ENCODE peak calls at places on chromosome 13, in four cellular contexts. L, A, O and Z are unnamed samples.

GRCh38 chr13:29570058-29570654 is 25.3 kb downstream of the SLC7A1 start:
- DNase-seq in L (no peak), A (no peak), O (no peak), Z (no peak)

GRCh38 chr13:42996584-42996983 is 4.5 kb upstream of the EPSTI1 start:
- DNase-seq in L (no peak), A (no peak), O (peak; percentile 47), Z (peak; percentile 25)

GRCh38 chr13:81334481-81334880 is 993.6 kb upstream of the SPRY2 start:
- DNase-seq in L (no peak), A (no peak), O (no peak), Z (no peak)

GRCh38 chr13:85597790-85598500 is 201.3 kb downstream of the SLITRK6 start:
- DNase-seq in L (no peak), A (no peak), O (no peak), Z (no peak)

GRCh38 chr13:99968521-99969367 is 2.8 kb downstream of the ZIC5 start:
- DNase-seq in L (no peak), A (no peak), O (no peak), Z (no peak)

GRCh38 chr13:52599853-52600603 is 42.2 kb upstream of the HNRNPA1L2 start:
- DNase-seq in L (peak; percentile 41), A (no peak), O (no peak), Z (peak; percentile 77)

GRCh38 chr13:40269086-40269485 is 397.4 kb downstream of the FOXO1 start:
- DNase-seq in L (peak; percentile 48), A (no peak), O (no peak), Z (no peak)

GRCh38 chr13:30341815-30342570 is 34.6 kb upstream of the KATNAL1 start:
- DNase-seq in L (peak; percentile 92), A (no peak), O (no peak), Z (no peak)

GRCh38 chr13:60584976-60585375 is 188.0 kb downstream of the TDRD3 start:
- DNase-seq in L (peak; percentile 24), A (no peak), O (no peak), Z (peak; percentile 42)

GRCh38 chr13:107209811-107210210 is 641.9 kb upstream of the ARGLU1 start:
- DNase-seq in L (no peak), A (no peak), O (no peak), Z (no peak)

GRCh38 chr13:27797228-27797624 is 4.9 kb downstream of the GSX1 start:
- DNase-seq in L (no peak), A (no peak), O (no peak), Z (no peak)

GRCh38 chr13:57569981-57570380 is 61.6 kb upstream of the PCDH17 start:
- DNase-seq in L (no peak), A (no peak), O (no peak), Z (no peak)

GRCh38 chr13:113838711-113839201 is 25.1 kb downstream of the GAS6 start:
- DNase-seq in L (no peak), A (no peak), O (no peak), Z (no peak)

GRCh38 chr13:113835461-113836274 is 28.2 kb downstream of the GAS6 start:
- DNase-seq in L (no peak), A (no peak), O (no peak), Z (peak; percentile 58)

GRCh38 chr13:113837554-113838355 is 26.1 kb downstream of the GAS6 start:
- DNase-seq in L (peak; percentile 98), A (no peak), O (no peak), Z (peak; percentile 87)

GRCh38 chr13:113834496-113835200 is 29.2 kb downstream of the GAS6 start:
- DNase-seq in L (peak; percentile 18), A (no peak), O (no peak), Z (no peak)

DNA sequence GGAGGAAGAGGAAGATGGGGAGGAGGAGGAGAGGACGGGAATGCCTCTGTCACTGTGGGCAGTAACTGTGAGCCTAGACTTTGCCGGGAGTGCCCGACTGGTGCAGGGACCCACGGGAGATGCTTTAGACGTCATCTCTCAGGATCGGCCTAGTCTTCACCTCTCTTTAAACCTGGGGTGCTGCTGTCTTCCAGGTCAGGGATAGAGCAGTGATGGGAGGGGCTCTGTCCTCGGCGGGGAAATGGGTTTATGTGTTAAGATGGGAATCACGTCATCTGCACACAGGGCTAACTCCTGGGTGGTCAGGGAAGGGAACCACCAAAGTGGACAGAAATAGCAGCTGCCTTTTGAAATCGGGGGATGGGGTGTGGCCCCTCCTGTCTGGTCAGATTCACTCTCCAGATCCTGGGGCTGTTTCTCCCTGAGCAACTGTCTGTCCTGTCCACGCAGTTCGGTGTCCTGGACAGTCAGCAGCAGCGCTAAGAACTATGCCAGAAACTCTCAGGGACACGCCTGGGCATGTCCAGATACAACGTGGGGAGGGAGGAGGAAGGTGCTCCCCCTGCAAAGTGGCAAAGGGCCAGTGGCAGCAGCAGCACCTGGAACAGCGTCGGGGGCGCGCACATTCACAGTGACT is 26.8 kb downstream of the GAS6 start:
- DNase-seq in L (peak; percentile 84), A (no peak), O (no peak), Z (peak; percentile 45)
- H3K4me3 ChIP-seq in L (no peak overlapping the region), A (no peak overlapping the region), O (no peak overlapping the region), Z (no peak overlapping the region)

DNA sequence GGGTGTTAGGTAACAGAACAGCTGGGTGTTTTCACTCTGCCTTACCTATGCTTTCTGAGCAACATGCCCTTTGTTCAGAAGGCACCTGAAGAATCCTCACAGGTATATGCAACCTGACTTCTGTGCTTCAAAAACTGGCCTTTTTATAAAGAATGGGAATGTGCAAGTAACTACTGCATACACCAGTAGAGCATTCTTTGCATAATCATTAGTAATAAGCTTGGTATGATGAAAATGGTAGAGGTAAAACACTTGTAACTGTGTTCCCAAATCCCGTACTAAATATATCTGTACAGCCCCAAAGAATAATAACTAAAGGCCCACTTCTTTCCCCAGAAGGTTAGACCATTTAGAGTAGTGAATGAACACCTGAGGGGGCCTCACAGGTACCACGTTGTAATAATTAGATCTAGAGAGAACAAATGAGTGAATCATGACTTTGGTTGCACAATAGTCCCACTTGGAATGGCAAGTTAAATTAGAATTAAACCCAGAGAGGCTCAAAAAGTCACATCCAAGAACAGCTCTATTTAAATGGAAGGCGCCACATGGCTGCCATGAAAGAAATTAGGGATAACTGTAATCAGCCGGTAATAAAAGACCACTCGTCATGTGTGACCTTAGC is 413.9 kb downstream of the KLF12 start:
- DNase-seq in L (no peak), A (no peak), O (no peak), Z (no peak)
- TF ChIP-seq CTCF in L (no peak), A (no peak), O (no peak), Z (no peak)

GRCh38 chr13:113035209-113035800 is 66.3 kb downstream of the MCF2L start:
- DNase-seq in L (no peak), A (no peak), O (no peak), Z (no peak)
- H3K4me3 ChIP-seq in L (no peak overlapping the region), A (no peak overlapping the region), O (no peak overlapping the region), Z (no peak overlapping the region)

DNA sequence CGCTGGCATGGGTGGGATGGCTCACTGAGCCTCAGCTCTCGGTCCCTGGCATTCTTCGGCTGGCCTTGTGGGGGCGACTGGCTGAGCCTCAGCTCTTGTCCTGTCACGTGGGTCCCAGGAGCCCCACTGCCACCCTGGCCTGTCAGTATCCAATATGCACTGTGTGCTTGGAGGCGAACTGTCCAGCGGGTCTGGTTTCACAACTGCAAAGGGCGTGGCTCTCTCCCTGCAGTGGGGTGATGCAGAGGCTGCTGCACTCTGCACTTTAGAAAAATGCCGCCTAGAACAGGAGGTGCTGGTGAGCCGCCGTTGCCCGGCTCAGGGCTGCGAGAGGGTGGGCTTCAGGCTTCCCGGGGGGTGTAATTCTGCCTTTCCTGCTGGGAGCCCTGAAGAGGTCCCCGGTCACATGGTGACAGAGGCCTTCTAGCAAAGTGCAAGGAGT is 17.0 kb upstream of the TMEM255B start:
- DNase-seq in L (peak; percentile 55), A (no peak), O (no peak), Z (peak; percentile 98)
- TF ChIP-seq CTCF in L (no peak), A (no peak), O (no peak), Z (peak; percentile 59)

DNA sequence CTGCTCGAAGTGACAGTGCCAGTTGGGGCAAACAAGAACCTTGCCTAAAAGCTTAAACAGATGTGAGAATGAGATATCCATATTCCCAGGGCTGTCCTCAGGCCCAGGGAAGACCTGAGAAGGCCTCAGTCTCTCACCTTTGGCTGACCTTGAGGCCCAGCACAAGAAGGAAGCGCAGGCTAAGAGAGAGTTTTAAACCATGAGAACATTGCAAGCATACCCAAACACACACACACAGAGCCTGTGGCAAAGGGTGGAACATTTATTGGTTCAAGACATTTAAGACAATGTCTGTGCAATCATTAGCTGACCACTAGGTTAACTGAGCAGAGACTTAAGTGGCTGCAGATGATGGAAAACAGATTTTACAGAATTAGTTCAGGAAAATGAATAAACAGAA is 248.2 kb downstream of the NBEA start:
- DNase-seq in L (no peak), A (no peak), O (no peak), Z (no peak)
- H3K4me3 ChIP-seq in L (no peak overlapping the region), A (no peak overlapping the region), O (no peak overlapping the region), Z (no peak overlapping the region)

GRCh38 chr13:87667686-87668085 is 3.5 kb upstream of the SLITRK5 start:
- DNase-seq in L (no peak), A (no peak), O (no peak), Z (no peak)

GRCh38 chr13:87671824-87672603 is 843 bp downstream of the SLITRK5 start:
- DNase-seq in L (no peak), A (no peak), O (no peak), Z (no peak)

GRCh38 chr13:87666826-87667225 is 4.3 kb upstream of the SLITRK5 start:
- DNase-seq in L (no peak), A (no peak), O (no peak), Z (no peak)

GRCh38 chr13:87671031-87671823 is at the start of gene SLITRK5:
- DNase-seq in L (peak; percentile 62), A (no peak), O (no peak), Z (peak; percentile 69)

DNA sequence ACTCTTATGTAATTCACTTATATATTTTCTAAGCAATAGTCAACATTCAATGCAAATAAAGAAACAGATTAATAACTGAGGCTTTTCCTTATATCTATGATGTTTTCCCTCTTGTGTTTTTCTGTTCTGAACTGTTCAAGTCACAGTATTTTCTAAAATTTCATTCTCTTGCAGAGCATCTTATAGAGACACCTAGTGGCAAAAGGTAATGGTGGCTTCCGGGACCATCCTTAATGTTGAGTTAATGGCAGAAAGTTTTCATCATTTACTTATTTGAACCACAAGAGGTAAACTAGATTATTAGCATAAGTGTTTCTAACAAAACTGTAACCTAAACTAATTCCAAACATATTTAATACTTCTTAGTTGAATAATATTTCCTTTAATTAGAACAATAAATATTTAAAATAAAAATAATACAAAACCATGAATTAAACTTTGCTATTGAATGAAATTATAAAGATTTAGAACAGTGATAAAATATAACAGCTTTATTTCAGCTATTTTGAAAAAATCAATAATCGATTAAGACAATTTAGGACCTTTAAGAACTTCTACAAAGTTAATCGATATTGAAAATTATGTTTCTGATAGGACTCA is 1.7 kb upstream of the SLITRK5 start:
- DNase-seq in L (no peak), A (no peak), O (no peak), Z (peak; percentile 54)
- TF ChIP-seq CTCF in L (peak; percentile 9), A (no peak), O (peak; percentile 73), Z (peak; percentile 61)

GRCh38 chr13:26699197-26699490 is 61.4 kb downstream of the GPR12 start:
- DNase-seq in L (no peak), A (no peak), O (no peak), Z (no peak)

GRCh38 chr13:26695891-26696311 is 64.7 kb downstream of the GPR12 start:
- DNase-seq in L (no peak), A (no peak), O (no peak), Z (no peak)

GRCh38 chr13:26695360-26695705 is 65.3 kb downstream of the GPR12 start:
- DNase-seq in L (no peak), A (no peak), O (no peak), Z (no peak)

GRCh38 chr13:26697069-26697955 is 63.3 kb downstream of the GPR12 start:
- DNase-seq in L (no peak), A (no peak), O (no peak), Z (no peak)

GRCh38 chr13:26698392-26699196 is 62.0 kb downstream of the GPR12 start:
- DNase-seq in L (peak; percentile 74), A (no peak), O (peak; percentile 57), Z (peak; percentile 85)
- H3K4me3 ChIP-seq in L (peak overlapping the region; percentile 12), A (peak overlapping the region; percentile 0), O (peak overlapping the region; percentile 21), Z (no peak overlapping the region)